ENCODE peak calls at places on chromosomes 7 and 10, in four cellular contexts. X is A549, Z is transverse colon, T is HepG2. W is an unnamed sample.

GRCh38 chr7:157432541-157432956 is 95.7 kb downstream of the DNAJB6 start:
- DNase-seq in X (peak; percentile 83), Z (peak; percentile 28), T (no peak), W (peak; percentile 24)

GRCh38 chr10:14822879-14823755 is 14.7 kb downstream of the CDNF start:
- DNase-seq in X (peak; percentile 66), Z (peak; percentile 29), T (peak; percentile 12), W (peak; percentile 31)

GRCh38 chr7:2794836-2795636 is 49.1 kb downstream of the GNA12 start:
- DNase-seq in X (no peak), Z (no peak), T (no peak), W (no peak)

GRCh38 chr10:94224656-94225055 is 138.1 kb downstream of the NOC3L start:
- DNase-seq in X (peak; percentile 45), Z (no peak), T (no peak), W (no peak)

GRCh38 chr10:59896186-59896585 is 10.2 kb downstream of the CCDC6 start:
- DNase-seq in X (no peak), Z (peak; percentile 63), T (no peak), W (no peak)

GRCh38 chr7:2873686-2874551 is 29.8 kb upstream of the GNA12 start:
- DNase-seq in X (peak; percentile 73), Z (no peak), T (no peak), W (no peak)

GRCh38 chr7:79452495-79453265 is 787 bp downstream of the MAGI2 start:
- DNase-seq in X (peak; percentile 11), Z (no peak), T (peak; percentile 60), W (no peak)

GRCh38 chr10:84337199-84337598 is 8.8 kb downstream of the CCSER2 start:
- DNase-seq in X (no peak), Z (no peak), T (no peak), W (no peak)

GRCh38 chr10:117241541-117242462 is 888 bp downstream of the SLC18A2 start:
- DNase-seq in X (no peak), Z (no peak), T (no peak), W (no peak)

GRCh38 chr10:104080762-104081161 is 4.9 kb downstream of the COL17A1 start:
- DNase-seq in X (peak; percentile 59), Z (peak; percentile 28), T (peak; percentile 28), W (no peak)

GRCh38 chr10:77079902-77080301 is 557.7 kb downstream of the KCNMA1 start:
- DNase-seq in X (no peak), Z (no peak), T (no peak), W (no peak)

GRCh38 chr10:105785721-105786120 is 1144.6 kb downstream of the SORCS3 start:
- DNase-seq in X (no peak), Z (no peak), T (no peak), W (no peak)

GRCh38 chr10:9297580-9297979 is 1243.1 kb downstream of the GATA3 start:
- DNase-seq in X (no peak), Z (no peak), T (no peak), W (no peak)

GRCh38 chr10:29880856-29881255 is 178.5 kb downstream of the JCAD start:
- DNase-seq in X (no peak), Z (no peak), T (no peak), W (no peak)

GRCh38 chr7:116524609-116525297 is at the start of gene CAV1:
- DNase-seq in X (peak; percentile 96), Z (peak; percentile 79), T (no peak), W (peak; percentile 65)

GRCh38 chr10:108779501-108779900 is 1143.8 kb downstream of the XPNPEP1 start:
- DNase-seq in X (no peak), Z (no peak), T (no peak), W (no peak)

GRCh38 chr10:103872137-103872933 is 17.0 kb upstream of the SH3PXD2A start:
- DNase-seq in X (peak; percentile 35), Z (no peak), T (no peak), W (no peak)

GRCh38 chr7:155298288-155298833 is 683 bp downstream of the INSIG1 start:
- DNase-seq in X (no peak), Z (no peak), T (no peak), W (no peak)

GRCh38 chr10:10160821-10161312 is 856.8 kb upstream of the CELF2 start:
- DNase-seq in X (no peak), Z (no peak), T (no peak), W (no peak)

GRCh38 chr10:74993649-74994048 is 117.8 kb upstream of the SAMD8 start:
- DNase-seq in X (no peak), Z (no peak), T (no peak), W (no peak)

GRCh38 chr10:93542358-93542791 is 24.1 kb upstream of the FFAR4 start:
- DNase-seq in X (peak; percentile 27), Z (peak; percentile 80), T (no peak), W (peak; percentile 45)

GRCh38 chr10:96360331-96360730 is 1.5 kb upstream of the OPALIN start:
- DNase-seq in X (no peak), Z (no peak), T (no peak), W (no peak)

GRCh38 chr7:41702635-41703371 is at the start of gene INHBA:
- DNase-seq in X (peak; percentile 3), Z (no peak), T (no peak), W (no peak)

GRCh38 chr7:69840248-69840647 is 242.0 kb downstream of the AUTS2 start:
- DNase-seq in X (no peak), Z (no peak), T (no peak), W (no peak)

GRCh38 chr10:103724074-103724473 is 131.3 kb downstream of the SH3PXD2A start:
- DNase-seq in X (no peak), Z (no peak), T (no peak), W (no peak)

GRCh38 chr7:12386237-12386839 is 17.3 kb downstream of the VWDE start:
- DNase-seq in X (no peak), Z (no peak), T (no peak), W (no peak)

GRCh38 chr7:114021135-114021534 is 102.3 kb upstream of the PPP1R3A start:
- DNase-seq in X (no peak), Z (no peak), T (no peak), W (no peak)

GRCh38 chr7:140593583-140593982 is 47.0 kb downstream of the DENND2A start:
- DNase-seq in X (no peak), Z (no peak), T (no peak), W (no peak)

DNA sequence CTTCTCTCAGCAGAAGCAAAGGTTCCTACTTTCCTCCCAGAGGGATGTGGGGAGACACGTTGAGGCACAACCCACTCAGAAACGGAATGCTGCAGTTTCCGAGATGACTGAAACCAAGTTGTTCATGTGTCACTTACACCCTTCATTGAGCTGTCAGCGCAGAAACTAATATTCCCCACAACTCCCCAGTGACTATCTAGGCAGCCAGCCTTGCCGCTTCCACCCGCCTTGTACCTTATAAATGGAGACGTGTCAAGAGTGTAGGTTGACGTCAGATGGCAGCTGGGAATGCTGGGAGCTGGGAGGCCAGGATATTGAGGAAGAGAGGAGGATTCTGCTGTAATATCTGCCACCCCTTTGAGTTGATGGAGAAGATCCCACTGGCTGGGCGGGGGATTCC is 15.1 kb downstream of the GPR26 start:
- DNase-seq in X (no peak), Z (no peak), T (no peak), W (no peak)
- TF ChIP-seq EP300 in X (no peak), Z (no peak), T (no peak), W (no peak)

GRCh38 chr7:93146036-93146435 is 2.1 kb downstream of the SAMD9L start:
- DNase-seq in X (no peak), Z (no peak), T (no peak), W (no peak)
- H3K4me3 ChIP-seq in X (no peak overlapping the region), Z (no peak overlapping the region), T (no peak overlapping the region), W (no peak overlapping the region)

GRCh38 chr10:100370561-100370975 is 23.5 kb downstream of the SCD start:
- DNase-seq in X (peak; percentile 73), Z (peak; percentile 52), T (peak; percentile 66), W (no peak)
- TF ChIP-seq EP300 in X (no peak), Z (no peak), T (no peak), W (no peak)

GRCh38 chr7:4730971-4731370 is 44.5 kb upstream of the AP5Z1 start:
- DNase-seq in X (no peak), Z (no peak), T (no peak), W (no peak)
- H3K4me3 ChIP-seq in X (no peak overlapping the region), Z (no peak overlapping the region), T (no peak overlapping the region), W (no peak overlapping the region)

DNA sequence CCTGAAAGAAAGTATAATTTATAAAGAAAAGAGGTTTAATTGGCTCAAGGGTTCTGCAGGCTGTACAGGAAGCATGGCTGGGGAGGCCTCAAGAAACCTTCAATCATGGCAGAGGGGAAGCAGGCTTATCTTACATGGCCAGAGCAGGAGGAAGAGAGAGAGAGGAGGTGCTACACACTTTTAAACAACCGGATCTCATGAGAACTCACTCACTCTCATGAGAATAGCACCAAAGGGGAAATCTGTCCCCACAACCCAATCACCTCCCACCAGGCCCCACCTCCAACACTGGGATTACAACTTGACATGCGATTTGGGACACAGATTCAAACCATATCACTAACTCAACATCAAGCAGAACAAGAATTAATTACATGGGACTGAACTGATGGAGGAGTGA is 6.9 kb upstream of the ZNF485 start:
- DNase-seq in X (no peak), Z (no peak), T (no peak), W (no peak)
- TF ChIP-seq EP300 in X (no peak), Z (no peak), T (no peak), W (no peak)

GRCh38 chr7:152501506-152501905 is 65.7 kb upstream of the KMT2C start:
- DNase-seq in X (no peak), Z (no peak), T (no peak), W (no peak)

GRCh38 chr7:152504367-152504766 is 68.6 kb upstream of the KMT2C start:
- DNase-seq in X (no peak), Z (no peak), T (no peak), W (no peak)

GRCh38 chr7:152504816-152505215 is 69.0 kb upstream of the KMT2C start:
- DNase-seq in X (no peak), Z (no peak), T (no peak), W (no peak)

GRCh38 chr7:152505606-152506005 is 69.8 kb upstream of the KMT2C start:
- DNase-seq in X (no peak), Z (no peak), T (no peak), W (no peak)

DNA sequence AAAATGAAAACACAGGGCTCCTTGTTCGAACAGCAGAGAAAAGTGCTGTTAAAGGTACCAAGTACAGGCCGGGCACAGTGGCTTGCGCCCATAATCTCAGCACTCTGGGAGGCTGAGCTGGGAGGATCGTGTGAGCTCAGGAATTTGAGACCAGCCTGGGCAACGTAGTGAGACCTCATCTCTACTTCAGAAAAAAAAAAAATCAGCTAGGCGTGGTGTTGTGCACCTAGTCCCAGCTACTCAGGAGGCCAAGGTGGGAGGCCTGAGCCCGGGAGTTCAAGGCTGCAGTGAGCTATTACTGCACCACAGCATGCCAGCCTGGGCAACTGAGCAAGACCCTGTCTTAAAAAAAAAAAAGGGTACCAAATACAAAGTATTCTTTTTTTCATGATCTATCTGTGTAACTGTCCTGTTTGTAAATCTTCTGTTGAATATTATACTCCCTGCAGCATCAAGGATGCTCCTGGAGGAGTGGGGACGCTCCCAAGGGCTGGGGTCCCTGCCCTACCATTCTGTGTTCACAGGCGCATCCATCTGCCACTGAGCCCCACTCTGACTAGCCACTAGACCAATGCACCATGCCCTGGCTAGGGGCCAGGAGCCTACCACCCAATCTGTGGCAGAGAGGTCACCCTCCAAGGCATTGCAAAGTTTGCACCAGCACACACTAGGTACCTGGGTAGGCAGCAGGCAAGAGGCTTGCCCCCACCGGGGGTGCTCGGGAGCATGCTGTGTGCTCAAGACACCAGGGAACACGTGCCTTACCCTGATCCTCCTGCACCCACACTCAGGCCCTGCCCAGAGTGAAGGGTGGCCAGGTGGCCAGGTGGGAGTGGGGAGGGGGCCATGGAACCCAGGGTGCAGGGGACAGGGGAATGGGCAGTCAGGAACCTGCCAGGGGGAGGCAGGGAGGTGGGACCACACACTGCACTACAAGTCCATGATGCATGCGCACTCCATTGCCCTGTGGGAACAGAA is 67.3 kb upstream of the KMT2C start:
- DNase-seq in X (no peak), Z (no peak), T (no peak), W (no peak)
- H3K4me3 ChIP-seq in X (no peak overlapping the region), Z (no peak overlapping the region), T (no peak overlapping the region), W (no peak overlapping the region)

W was measured in stomach.